ENCODE peak calls at places on chromosomes 7 and 10, in four cellular contexts. One of them, this sample, is unnamed.

GRCh38 chr7:99177165-99177564 is 30.8 kb downstream of the KPNA7 start:
- DNase-seq in HCT116: no peak
- DNase-seq in Peyer's patch: no peak
- DNase-seq in heart right ventricle: no peak
- DNase-seq in this sample: no peak

GRCh38 chr7:3649250-3649649 is 348.2 kb downstream of the SDK1 start:
- DNase-seq in HCT116: no peak
- DNase-seq in Peyer's patch: no peak
- DNase-seq in heart right ventricle: no peak
- DNase-seq in this sample: no peak

GRCh38 chr7:46982928-46983327 is 599.0 kb downstream of the TNS3 start:
- DNase-seq in HCT116: no peak
- DNase-seq in Peyer's patch: no peak
- DNase-seq in heart right ventricle: no peak
- DNase-seq in this sample: no peak

GRCh38 chr10:78416031-78416800 is 382.6 kb downstream of the RPS24 start:
- DNase-seq in HCT116: no peak
- DNase-seq in Peyer's patch: no peak
- DNase-seq in heart right ventricle: no peak
- DNase-seq in this sample: no peak

GRCh38 chr7:11427686-11428273 is 404.2 kb downstream of the THSD7A start:
- DNase-seq in HCT116: peak; percentile 53
- DNase-seq in Peyer's patch: no peak
- DNase-seq in heart right ventricle: no peak
- DNase-seq in this sample: no peak

GRCh38 chr10:58473966-58474365 is 38.7 kb upstream of the BICC1 start:
- DNase-seq in HCT116: no peak
- DNase-seq in Peyer's patch: no peak
- DNase-seq in heart right ventricle: no peak
- DNase-seq in this sample: no peak

GRCh38 chr7:76069238-76069638 is 21.3 kb downstream of the MDH2 start:
- DNase-seq in HCT116: peak; percentile 65
- DNase-seq in Peyer's patch: peak; percentile 17
- DNase-seq in heart right ventricle: peak; percentile 73
- DNase-seq in this sample: peak; percentile 78

GRCh38 chr7:22116451-22117027 is 170.8 kb upstream of the CDCA7L start:
- DNase-seq in HCT116: no peak
- DNase-seq in Peyer's patch: no peak
- DNase-seq in heart right ventricle: no peak
- DNase-seq in this sample: no peak

GRCh38 chr10:36943534-36943933 is 181.9 kb upstream of the ANKRD30A start:
- DNase-seq in HCT116: no peak
- DNase-seq in Peyer's patch: no peak
- DNase-seq in heart right ventricle: no peak
- DNase-seq in this sample: no peak

GRCh38 chr10:130915065-130915464 is 396.5 kb downstream of the TCERG1L start:
- DNase-seq in HCT116: no peak
- DNase-seq in Peyer's patch: no peak
- DNase-seq in heart right ventricle: no peak
- DNase-seq in this sample: no peak

GRCh38 chr10:30993155-30993554 is 38.5 kb downstream of the ZNF438 start:
- DNase-seq in HCT116: no peak
- DNase-seq in Peyer's patch: no peak
- DNase-seq in heart right ventricle: no peak
- DNase-seq in this sample: no peak
- H3K4me3 ChIP-seq in HCT116: no peak overlapping the region
- H3K4me3 ChIP-seq in Peyer's patch: no peak overlapping the region
- H3K4me3 ChIP-seq in heart right ventricle: no peak overlapping the region
- H3K4me3 ChIP-seq in this sample: no peak overlapping the region

DNA sequence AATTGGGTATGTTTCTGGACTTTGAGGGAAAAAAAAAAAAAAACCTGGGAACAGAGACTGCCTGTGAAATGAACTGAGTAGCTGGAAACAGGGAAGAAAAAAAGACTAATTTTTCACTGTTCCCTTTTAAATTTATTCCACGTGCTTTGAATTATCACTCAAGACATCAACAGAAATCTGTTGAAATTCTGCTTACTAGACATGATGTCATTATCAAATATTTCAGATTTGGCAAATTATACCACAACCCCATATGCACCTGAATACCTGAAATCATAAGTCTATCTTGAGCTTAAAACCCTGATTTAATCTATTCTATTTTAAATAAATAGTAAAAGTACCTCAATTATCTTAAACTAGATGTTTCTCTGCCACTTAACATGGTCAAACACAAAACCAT is 5.0 kb upstream of the REEP3 start:
- DNase-seq in HCT116: no peak
- DNase-seq in Peyer's patch: no peak
- DNase-seq in heart right ventricle: no peak
- DNase-seq in this sample: no peak
- H3K4me1 ChIP-seq in HCT116: peaks cover 28% of the 10 kb centered on the region
- H3K4me1 ChIP-seq in Peyer's patch: no peaks in the 10 kb centered on the region
- H3K4me1 ChIP-seq in heart right ventricle: no peaks in the 10 kb centered on the region
- H3K4me1 ChIP-seq in this sample: peaks cover 64% of the 10 kb centered on the region

GRCh38 chr7:136883046-136883445 is 14.6 kb downstream of the CHRM2 start:
- DNase-seq in HCT116: no peak
- DNase-seq in Peyer's patch: no peak
- DNase-seq in heart right ventricle: no peak
- DNase-seq in this sample: no peak
- TF ChIP-seq CTCF in HCT116: no peak
- TF ChIP-seq CTCF in Peyer's patch: no peak
- TF ChIP-seq CTCF in heart right ventricle: no peak
- TF ChIP-seq CTCF in this sample: no peak

GRCh38 chr7:155803418-155804376 is 8.6 kb downstream of the SHH start:
- DNase-seq in HCT116: no peak
- DNase-seq in Peyer's patch: no peak
- DNase-seq in heart right ventricle: no peak
- DNase-seq in this sample: peak; percentile 91

GRCh38 chr7:155805826-155806095 is 6.5 kb downstream of the SHH start:
- DNase-seq in HCT116: no peak
- DNase-seq in Peyer's patch: no peak
- DNase-seq in heart right ventricle: no peak
- DNase-seq in this sample: no peak

GRCh38 chr7:155804897-155805825 is 7.1 kb downstream of the SHH start:
- DNase-seq in HCT116: no peak
- DNase-seq in Peyer's patch: peak; percentile 30
- DNase-seq in heart right ventricle: peak; percentile 32
- DNase-seq in this sample: peak; percentile 67

GRCh38 chr7:155802906-155803417 is 9.3 kb downstream of the SHH start:
- DNase-seq in HCT116: no peak
- DNase-seq in Peyer's patch: no peak
- DNase-seq in heart right ventricle: no peak
- DNase-seq in this sample: no peak

GRCh38 chr7:155804431-155804831 is 7.8 kb downstream of the SHH start:
- DNase-seq in HCT116: no peak
- DNase-seq in Peyer's patch: no peak
- DNase-seq in heart right ventricle: no peak
- DNase-seq in this sample: no peak
- H3K4me3 ChIP-seq in HCT116: no peak overlapping the region
- H3K4me3 ChIP-seq in Peyer's patch: peak overlapping the region; percentile 42
- H3K4me3 ChIP-seq in heart right ventricle: peak overlapping the region; percentile 37
- H3K4me3 ChIP-seq in this sample: peak overlapping the region; percentile 31

GRCh38 chr10:73874267-73875138 is at the start of gene CAMK2G:
- DNase-seq in HCT116: no peak
- DNase-seq in Peyer's patch: peak; percentile 81
- DNase-seq in heart right ventricle: peak; percentile 87
- DNase-seq in this sample: peak; percentile 97
- H3K4me1 ChIP-seq in HCT116: peaks cover 28% of the 10 kb centered on the region
- H3K4me1 ChIP-seq in Peyer's patch: peaks cover 5% of the 10 kb centered on the region
- H3K4me1 ChIP-seq in heart right ventricle: no peaks in the 10 kb centered on the region
- H3K4me1 ChIP-seq in this sample: peaks cover 17% of the 10 kb centered on the region

DNA sequence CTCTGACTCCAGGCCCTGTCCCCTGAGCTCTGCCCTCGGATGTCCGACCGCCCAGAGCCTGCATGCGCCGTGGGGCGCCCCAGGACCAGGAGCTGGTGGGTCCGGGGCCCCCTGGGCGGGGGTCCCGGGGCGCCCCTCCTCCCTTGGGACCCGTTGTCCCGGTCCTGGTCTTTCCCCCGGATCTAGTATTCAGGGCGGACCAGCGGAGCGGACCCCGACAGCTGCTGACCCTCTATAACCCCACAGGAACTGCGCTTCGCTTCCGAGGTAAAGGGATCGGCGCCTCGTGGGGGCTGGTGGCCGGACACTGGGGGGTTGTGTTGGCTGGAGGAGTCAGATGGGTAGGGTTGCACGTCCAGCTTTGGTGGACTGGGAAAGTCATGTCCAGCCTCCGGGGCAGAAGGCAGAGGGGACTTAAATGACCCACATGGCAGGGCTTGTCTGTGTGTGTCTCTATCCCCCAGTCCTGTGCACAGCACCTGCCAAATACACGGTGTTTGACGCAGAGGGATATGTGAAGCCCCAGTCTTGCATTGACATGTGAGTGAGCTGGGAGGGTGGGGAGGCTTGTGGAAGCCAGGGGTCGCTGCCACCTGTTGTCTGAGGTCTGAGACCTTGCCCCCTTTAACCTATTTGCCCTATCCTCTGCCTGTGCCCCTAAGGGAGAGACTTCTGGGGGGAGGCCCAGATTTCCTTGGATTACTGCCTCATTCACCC is 548 bp downstream of the MOSPD3 start:
- DNase-seq in HCT116: no peak
- DNase-seq in Peyer's patch: no peak
- DNase-seq in heart right ventricle: no peak
- DNase-seq in this sample: no peak
- TF ChIP-seq CTCF in HCT116: peak; percentile 28
- TF ChIP-seq CTCF in Peyer's patch: no peak
- TF ChIP-seq CTCF in heart right ventricle: peak; percentile 20
- TF ChIP-seq CTCF in this sample: no peak

GRCh38 chr7:150381785-150382122 is 2.6 kb downstream of the ZNF775 start:
- DNase-seq in HCT116: no peak
- DNase-seq in Peyer's patch: no peak
- DNase-seq in heart right ventricle: no peak
- DNase-seq in this sample: no peak

GRCh38 chr7:150381096-150381495 is 2.0 kb downstream of the ZNF775 start:
- DNase-seq in HCT116: no peak
- DNase-seq in Peyer's patch: no peak
- DNase-seq in heart right ventricle: no peak
- DNase-seq in this sample: no peak

GRCh38 chr7:150382844-150383225 is 3.7 kb downstream of the ZNF775 start:
- DNase-seq in HCT116: no peak
- DNase-seq in Peyer's patch: no peak
- DNase-seq in heart right ventricle: no peak
- DNase-seq in this sample: no peak

GRCh38 chr7:150383710-150384397 is 4.7 kb downstream of the ZNF775 start:
- DNase-seq in HCT116: no peak
- DNase-seq in Peyer's patch: no peak
- DNase-seq in heart right ventricle: no peak
- DNase-seq in this sample: peak; percentile 62

GRCh38 chr7:150382123-150382843 is 3.2 kb downstream of the ZNF775 start:
- DNase-seq in HCT116: no peak
- DNase-seq in Peyer's patch: no peak
- DNase-seq in heart right ventricle: no peak
- DNase-seq in this sample: no peak
- H3K4me3 ChIP-seq in HCT116: no peak overlapping the region
- H3K4me3 ChIP-seq in Peyer's patch: no peak overlapping the region
- H3K4me3 ChIP-seq in heart right ventricle: no peak overlapping the region
- H3K4me3 ChIP-seq in this sample: no peak overlapping the region

GRCh38 chr7:5424689-5425506 is 1.3 kb upstream of the TNRC18 start:
- DNase-seq in HCT116: no peak
- DNase-seq in Peyer's patch: no peak
- DNase-seq in heart right ventricle: peak; percentile 75
- DNase-seq in this sample: peak; percentile 91
- H3K4me1 ChIP-seq in HCT116: peaks cover 5% of the 10 kb centered on the region
- H3K4me1 ChIP-seq in Peyer's patch: peaks cover 66% of the 10 kb centered on the region
- H3K4me1 ChIP-seq in heart right ventricle: peaks cover 14% of the 10 kb centered on the region
- H3K4me1 ChIP-seq in this sample: peaks cover 14% of the 10 kb centered on the region